ENCODE peak calls at places on chromosomes 13 and 19, in seven cellular contexts. One of them, this sample, is unnamed.

GRCh38 chr13:112752711-112753541 is 63.1 kb downstream of the ATP11A start:
- DNase-seq in ovary: no peak
- DNase-seq in tibial nerve: no peak
- DNase-seq in vagina: no peak
- DNase-seq in A549: no peak
- DNase-seq in uterus: peak; percentile 64
- DNase-seq in heart left ventricle: no peak
- DNase-seq in this sample: no peak

GRCh38 chr19:40305403-40305802 is 20.3 kb upstream of the AKT2 start:
- DNase-seq in tibial nerve: peak; percentile 59
- DNase-seq in ovary: peak; percentile 76
- DNase-seq in heart left ventricle: peak; percentile 82
- DNase-seq in vagina: no peak
- DNase-seq in A549: peak; percentile 99
- DNase-seq in uterus: peak; percentile 73
- DNase-seq in this sample: peak; percentile 84

GRCh38 chr19:34662919-34663318 is 14.0 kb downstream of the SCGB2B2 start:
- DNase-seq in heart left ventricle: no peak
- DNase-seq in ovary: no peak
- DNase-seq in uterus: no peak
- DNase-seq in vagina: no peak
- DNase-seq in A549: no peak
- DNase-seq in tibial nerve: no peak
- DNase-seq in this sample: no peak

GRCh38 chr19:3266792-3267469 is 42.5 kb downstream of the CELF5 start:
- DNase-seq in heart left ventricle: no peak
- DNase-seq in uterus: no peak
- DNase-seq in tibial nerve: no peak
- DNase-seq in ovary: no peak
- DNase-seq in vagina: no peak
- DNase-seq in A549: no peak
- DNase-seq in this sample: no peak

GRCh38 chr19:48025480-48025879 is 18.4 kb downstream of the CABP5 start:
- DNase-seq in A549: no peak
- DNase-seq in uterus: no peak
- DNase-seq in tibial nerve: no peak
- DNase-seq in vagina: no peak
- DNase-seq in ovary: no peak
- DNase-seq in heart left ventricle: no peak
- DNase-seq in this sample: no peak

GRCh38 chr13:113637262-113638160 is 20.5 kb downstream of the ATP4B start:
- DNase-seq in A549: no peak
- DNase-seq in tibial nerve: no peak
- DNase-seq in heart left ventricle: peak; percentile 2
- DNase-seq in vagina: no peak
- DNase-seq in uterus: no peak
- DNase-seq in ovary: peak; percentile 5
- DNase-seq in this sample: no peak

GRCh38 chr13:54232700-54233099 is 1204.1 kb downstream of the OLFM4 start:
- DNase-seq in vagina: no peak
- DNase-seq in heart left ventricle: no peak
- DNase-seq in A549: no peak
- DNase-seq in uterus: no peak
- DNase-seq in ovary: no peak
- DNase-seq in tibial nerve: no peak
- DNase-seq in this sample: no peak

GRCh38 chr13:106391271-106391670 is 144.2 kb downstream of the EFNB2 start:
- DNase-seq in heart left ventricle: no peak
- DNase-seq in tibial nerve: no peak
- DNase-seq in vagina: no peak
- DNase-seq in uterus: no peak
- DNase-seq in A549: no peak
- DNase-seq in ovary: no peak
- DNase-seq in this sample: no peak

GRCh38 chr13:53408847-53409568 is 380.4 kb downstream of the OLFM4 start:
- DNase-seq in uterus: no peak
- DNase-seq in heart left ventricle: no peak
- DNase-seq in A549: no peak
- DNase-seq in ovary: no peak
- DNase-seq in tibial nerve: no peak
- DNase-seq in vagina: no peak
- DNase-seq in this sample: no peak

GRCh38 chr19:12736854-12737665 is at the start of gene GET3:
- DNase-seq in heart left ventricle: peak; percentile 94
- DNase-seq in vagina: peak; percentile 99
- DNase-seq in tibial nerve: peak; percentile 93
- DNase-seq in ovary: peak; percentile 84
- DNase-seq in uterus: peak; percentile 85
- DNase-seq in A549: peak; percentile 97
- DNase-seq in this sample: peak; percentile 95
- TF ChIP-seq POLR2A in heart left ventricle: peak; percentile 38
- TF ChIP-seq POLR2A in vagina: no peak
- TF ChIP-seq POLR2A in tibial nerve: peak; percentile 36
- TF ChIP-seq POLR2A in ovary: peak; percentile 53
- TF ChIP-seq POLR2A in uterus: peak; percentile 39
- TF ChIP-seq POLR2A in A549: peak; percentile 86
- TF ChIP-seq POLR2A in this sample: peak; percentile 66

GRCh38 chr13:30307966-30308290 is 577 bp upstream of the KATNAL1 start:
- DNase-seq in ovary: no peak
- DNase-seq in uterus: no peak
- DNase-seq in vagina: no peak
- DNase-seq in heart left ventricle: no peak
- DNase-seq in A549: no peak
- DNase-seq in tibial nerve: no peak
- DNase-seq in this sample: no peak

GRCh38 chr13:30303269-30303668 is 4.1 kb downstream of the KATNAL1 start:
- DNase-seq in A549: no peak
- DNase-seq in tibial nerve: no peak
- DNase-seq in ovary: no peak
- DNase-seq in vagina: no peak
- DNase-seq in heart left ventricle: no peak
- DNase-seq in uterus: no peak
- DNase-seq in this sample: no peak

GRCh38 chr13:30306762-30307193 is 573 bp downstream of the KATNAL1 start:
- DNase-seq in tibial nerve: peak; percentile 94
- DNase-seq in vagina: peak; percentile 93
- DNase-seq in ovary: peak; percentile 95
- DNase-seq in uterus: peak; percentile 95
- DNase-seq in heart left ventricle: peak; percentile 96
- DNase-seq in A549: peak; percentile 52
- DNase-seq in this sample: peak; percentile 47

GRCh38 chr13:30307194-30307965 is at the start of gene KATNAL1:
- DNase-seq in ovary: peak; percentile 87
- DNase-seq in A549: peak; percentile 48
- DNase-seq in tibial nerve: peak; percentile 55
- DNase-seq in uterus: peak; percentile 88
- DNase-seq in vagina: no peak
- DNase-seq in heart left ventricle: peak; percentile 85
- DNase-seq in this sample: peak; percentile 39

DNA sequence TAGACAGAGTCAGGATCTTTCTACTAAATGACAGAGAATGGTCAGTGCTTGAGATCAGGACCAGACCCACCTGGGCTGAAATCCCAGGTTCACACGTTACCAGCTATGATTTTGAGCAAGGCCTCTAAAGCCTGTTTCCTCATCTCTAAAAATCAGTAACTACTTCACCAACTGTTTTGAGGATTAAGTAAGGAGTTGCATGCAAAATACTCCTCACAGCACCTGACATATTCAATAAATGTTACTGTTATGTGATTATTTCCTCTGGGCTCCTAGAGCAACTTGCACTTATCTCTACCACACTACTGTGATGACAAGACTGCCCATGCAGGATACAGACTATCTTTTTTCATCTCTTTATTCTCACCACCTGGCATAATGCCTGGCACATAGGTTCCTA is 1.9 kb downstream of the KATNAL1 start:
- DNase-seq in uterus: no peak
- DNase-seq in vagina: no peak
- DNase-seq in tibial nerve: no peak
- DNase-seq in heart left ventricle: no peak
- DNase-seq in A549: no peak
- DNase-seq in ovary: no peak
- DNase-seq in this sample: no peak
- TF ChIP-seq POLR2A in uterus: no peak
- TF ChIP-seq POLR2A in vagina: no peak
- TF ChIP-seq POLR2A in tibial nerve: no peak
- TF ChIP-seq POLR2A in heart left ventricle: no peak
- TF ChIP-seq POLR2A in A549: no peak
- TF ChIP-seq POLR2A in ovary: no peak
- TF ChIP-seq POLR2A in this sample: no peak

GRCh38 chr19:2149980-2150793 is 1.2 kb downstream of the AP3D1 start:
- DNase-seq in tibial nerve: no peak
- DNase-seq in heart left ventricle: no peak
- DNase-seq in ovary: no peak
- DNase-seq in uterus: no peak
- DNase-seq in A549: no peak
- DNase-seq in vagina: no peak
- DNase-seq in this sample: no peak
- TF ChIP-seq POLR2A in tibial nerve: no peak
- TF ChIP-seq POLR2A in heart left ventricle: no peak
- TF ChIP-seq POLR2A in ovary: no peak
- TF ChIP-seq POLR2A in uterus: no peak
- TF ChIP-seq POLR2A in A549: no peak
- TF ChIP-seq POLR2A in vagina: no peak
- TF ChIP-seq POLR2A in this sample: no peak

GRCh38 chr19:16520074-16520973 is 21.9 kb downstream of the CHERP start:
- DNase-seq in ovary: no peak
- DNase-seq in uterus: no peak
- DNase-seq in A549: no peak
- DNase-seq in tibial nerve: no peak
- DNase-seq in heart left ventricle: no peak
- DNase-seq in vagina: no peak
- DNase-seq in this sample: no peak
- TF ChIP-seq POLR2A in ovary: no peak
- TF ChIP-seq POLR2A in uterus: no peak
- TF ChIP-seq POLR2A in A549: no peak
- TF ChIP-seq POLR2A in tibial nerve: no peak
- TF ChIP-seq POLR2A in heart left ventricle: no peak
- TF ChIP-seq POLR2A in vagina: no peak
- TF ChIP-seq POLR2A in this sample: no peak

GRCh38 chr19:10104665-10105221 is 1.4 kb upstream of the PPAN start:
- DNase-seq in A549: no peak
- DNase-seq in vagina: peak; percentile 85
- DNase-seq in heart left ventricle: no peak
- DNase-seq in tibial nerve: no peak
- DNase-seq in uterus: no peak
- DNase-seq in ovary: no peak
- DNase-seq in this sample: no peak
- TF ChIP-seq POLR2A in A549: no peak
- TF ChIP-seq POLR2A in vagina: no peak
- TF ChIP-seq POLR2A in heart left ventricle: no peak
- TF ChIP-seq POLR2A in tibial nerve: no peak
- TF ChIP-seq POLR2A in uterus: no peak
- TF ChIP-seq POLR2A in ovary: no peak
- TF ChIP-seq POLR2A in this sample: no peak

GRCh38 chr19:11538232-11539036 is at the start of gene CNN1:
- DNase-seq in uterus: peak; percentile 94
- DNase-seq in tibial nerve: peak; percentile 13
- DNase-seq in heart left ventricle: peak; percentile 80
- DNase-seq in ovary: peak; percentile 85
- DNase-seq in A549: no peak
- DNase-seq in vagina: no peak
- DNase-seq in this sample: no peak
- TF ChIP-seq POLR2A in uterus: peak; percentile 95
- TF ChIP-seq POLR2A in tibial nerve: peak; percentile 46
- TF ChIP-seq POLR2A in heart left ventricle: peak; percentile 61
- TF ChIP-seq POLR2A in ovary: peak; percentile 88
- TF ChIP-seq POLR2A in A549: no peak
- TF ChIP-seq POLR2A in vagina: peak; percentile 74
- TF ChIP-seq POLR2A in this sample: no peak

This sample was measured in H54.